ENCODE peak calls at places on chromosomes 4 and X, in eight cellular contexts. I is omental fat pad, Y is prostate gland, X is glutamatergic neuron, L is choroid plexus epithelial cell, Z is GM23338, D is GM06990, A is bronchial epithelial cell. O is an unnamed sample.

GRCh38 chr4:141576585-141577110 is 59.7 kb upstream of the IL15 start:
- DNase-seq in I (no peak), Y (no peak), X (no peak), L (no peak), Z (no peak), D (no peak), A (no peak), O (no peak)

GRCh38 chrX:103817502-103817901 is 14.6 kb downstream of the RAB9B start:
- DNase-seq in I (no peak), Y (peak; percentile 33), X (no peak), L (peak; percentile 56), Z (peak; percentile 63), D (no peak), A (peak; percentile 52), O (no peak)

GRCh38 chr4:143286733-143287570 is 49.7 kb upstream of the GAB1 start:
- DNase-seq in I (no peak), Y (no peak), X (no peak), L (peak; percentile 80), Z (no peak), D (no peak), A (peak; percentile 88), O (no peak)

GRCh38 chr4:54585321-54586000 is 72.3 kb upstream of the KIT start:
- DNase-seq in I (no peak), Y (no peak), X (no peak), L (peak; percentile 43), Z (no peak), D (no peak), A (peak; percentile 8), O (no peak)

GRCh38 chrX:110242371-110242770 is 75.5 kb downstream of the AMMECR1 start:
- DNase-seq in I (no peak), Y (no peak), X (no peak), L (no peak), Z (no peak), D (no peak), A (peak; percentile 83), O (no peak)

GRCh38 chrX:426881-427280 is 40.2 kb upstream of the PPP2R3B start:
- DNase-seq in I (no peak), Y (no peak), X (no peak), L (peak; percentile 14), Z (no peak), D (no peak), A (no peak), O (no peak)

GRCh38 chr4:38180456-38180855 is 220.3 kb downstream of the PTTG2 start:
- DNase-seq in I (no peak), Y (no peak), X (no peak), L (peak; percentile 22), Z (peak; percentile 35), D (no peak), A (peak; percentile 69), O (no peak)

GRCh38 chr4:108738307-108738706 is 24.5 kb downstream of the ETNPPL start:
- DNase-seq in I (no peak), Y (no peak), X (no peak), L (peak; percentile 15), Z (no peak), D (no peak), A (peak; percentile 46), O (no peak)

GRCh38 chrX:310621-311155 is 7.9 kb downstream of the GTPBP6 start:
- DNase-seq in I (no peak), Y (no peak), X (no peak), L (no peak), Z (no peak), D (no peak), A (no peak), O (no peak)

GRCh38 chr4:113869743-113870375 is 108.3 kb upstream of the CAMK2D start:
- DNase-seq in I (no peak), Y (no peak), X (no peak), L (peak; percentile 37), Z (no peak), D (peak; percentile 64), A (peak; percentile 88), O (no peak)

GRCh38 chrX:69070949-69071650 is 94.2 kb downstream of the PJA1 start:
- DNase-seq in I (peak; percentile 23), Y (no peak), X (no peak), L (no peak), Z (no peak), D (no peak), A (no peak), O (no peak)

GRCh38 chr4:15374697-15375096 is 53.1 kb upstream of the C1QTNF7 start:
- DNase-seq in I (no peak), Y (no peak), X (no peak), L (peak; percentile 80), Z (no peak), D (no peak), A (no peak), O (no peak)

GRCh38 chrX:26848511-26848910 is 614.6 kb downstream of the PPP4R3C start:
- DNase-seq in I (no peak), Y (no peak), X (no peak), L (peak; percentile 46), Z (no peak), D (no peak), A (no peak), O (no peak)

GRCh38 chrX:26851981-26852380 is 611.2 kb downstream of the PPP4R3C start:
- DNase-seq in I (no peak), Y (no peak), X (no peak), L (peak; percentile 48), Z (peak; percentile 41), D (no peak), A (peak; percentile 2), O (no peak)
- TF ChIP-seq CTCF in I (no peak), Y (no peak), X (no peak), L (peak; percentile 42), Z (peak; percentile 65), D (no peak), A (peak; percentile 13), O (no peak)

DNA sequence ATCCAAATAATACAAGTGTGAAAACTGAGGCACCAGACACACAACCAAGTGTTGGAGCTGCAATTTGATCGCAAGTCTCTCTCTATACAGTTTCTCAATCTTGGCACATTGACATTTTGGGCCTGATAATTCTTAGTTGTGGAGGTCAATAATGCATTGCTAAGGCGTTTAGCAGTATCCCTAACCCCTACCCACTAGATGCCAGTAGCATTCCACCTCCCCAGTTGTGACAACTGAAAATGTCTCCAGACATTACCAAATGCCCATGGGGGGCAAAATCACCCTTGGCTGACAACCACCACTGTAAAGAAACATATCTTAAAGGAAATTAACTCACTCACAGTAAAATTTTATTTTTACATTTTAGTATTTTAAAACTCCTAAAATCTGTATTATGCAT is 4.2 kb downstream of the NR3C2 start:
- DNase-seq in I (no peak), Y (no peak), X (no peak), L (no peak), Z (peak; percentile 6), D (no peak), A (no peak), O (no peak)
- TF ChIP-seq CTCF in I (no peak), Y (no peak), X (no peak), L (peak; percentile 17), Z (peak; percentile 44), D (no peak), A (no peak), O (no peak)

GRCh38 chrX:19198448-19198847 is 76.2 kb upstream of the ADGRG2 start:
- DNase-seq in I (no peak), Y (no peak), X (no peak), L (no peak), Z (no peak), D (no peak), A (no peak), O (no peak)

GRCh38 chrX:19195243-19195610 is 73.0 kb upstream of the ADGRG2 start:
- DNase-seq in I (no peak), Y (no peak), X (no peak), L (no peak), Z (no peak), D (peak; percentile 35), A (no peak), O (no peak)

GRCh38 chrX:19194285-19195242 is 72.3 kb upstream of the ADGRG2 start:
- DNase-seq in I (no peak), Y (no peak), X (no peak), L (no peak), Z (no peak), D (peak; percentile 65), A (no peak), O (no peak)

GRCh38 chrX:19190902-19191301 is 68.6 kb upstream of the ADGRG2 start:
- DNase-seq in I (no peak), Y (no peak), X (no peak), L (no peak), Z (no peak), D (no peak), A (no peak), O (no peak)

DNA sequence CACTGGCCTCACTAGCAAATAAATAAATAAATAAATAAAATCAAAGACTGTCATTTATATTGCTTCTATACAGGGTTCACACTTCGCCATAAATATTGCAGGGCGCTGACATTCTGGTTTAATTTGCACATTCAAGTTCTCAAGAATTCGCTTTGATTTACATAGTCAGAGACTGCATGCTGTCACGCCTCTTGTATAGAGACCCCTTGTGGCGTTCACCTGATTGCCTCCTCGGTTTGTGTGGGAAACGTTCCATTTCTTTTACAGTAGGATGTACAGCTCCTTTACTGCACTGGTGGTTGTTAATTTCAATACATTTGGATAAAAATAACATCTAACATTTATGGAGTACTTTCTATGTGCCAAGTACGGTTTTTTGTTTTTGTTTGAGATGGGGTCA is 71.3 kb upstream of the ADGRG2 start:
- DNase-seq in I (no peak), Y (no peak), X (no peak), L (no peak), Z (peak; percentile 42), D (no peak), A (no peak), O (no peak)
- TF ChIP-seq CTCF in I (no peak), Y (no peak), X (no peak), L (no peak), Z (peak; percentile 51), D (no peak), A (no peak), O (no peak)

DNA sequence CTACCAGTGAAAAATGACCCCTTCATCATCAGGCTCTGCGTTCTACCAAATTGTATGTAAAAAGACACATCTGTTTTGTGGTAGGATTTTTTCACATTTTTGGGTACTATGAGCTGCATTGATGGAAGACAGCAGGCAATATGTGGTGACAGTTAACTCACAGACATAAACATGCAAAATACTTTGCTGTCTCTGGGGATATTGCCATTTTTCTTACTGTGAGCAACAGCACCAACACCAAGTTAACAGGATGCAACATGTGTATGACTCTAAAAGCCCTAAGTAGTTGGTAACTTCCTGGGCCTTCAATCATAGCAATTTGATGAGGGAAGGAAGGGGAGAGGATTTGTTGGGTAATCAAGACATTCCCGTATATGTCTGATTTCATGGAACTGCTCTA is 56.4 kb upstream of the DRP2 start:
- DNase-seq in I (no peak), Y (no peak), X (no peak), L (no peak), Z (no peak), D (no peak), A (peak; percentile 7), O (no peak)
- TF ChIP-seq CTCF in I (no peak), Y (no peak), X (no peak), L (no peak), Z (no peak), D (no peak), A (no peak), O (no peak)